ENCODE peak calls at places on chromosome 22, in six cellular contexts. One of them, this sample, is unnamed.

GRCh38 chr22:45468872-45469572 is 33.7 kb upstream of the FBLN1 start:
- DNase-seq in activated naive CD8-positive, alpha-beta T cell treated with anti-CD3 and anti-CD28 coated beads, Interleukin-2, amount 50 U/mL, for 24 hours: no peak
- DNase-seq in ELF-1: no peak
- DNase-seq in progenitor cell of endocrine pancreas: no peak
- DNase-seq in activated T-helper 1 cell treated with anti-CD3 and anti-CD28 coated beads, Interleukin-2, amount 50 U/mL, for 16 hours: no peak
- DNase-seq in nephron progenitor cell: no peak
- DNase-seq in this sample: no peak

GRCh38 chr22:49967333-49968241 is 7.0 kb downstream of the PIM3 start:
- DNase-seq in progenitor cell of endocrine pancreas: peak; percentile 9
- DNase-seq in ELF-1: peak; percentile 49
- DNase-seq in activated T-helper 1 cell treated with anti-CD3 and anti-CD28 coated beads, Interleukin-2, amount 50 U/mL, for 16 hours: peak; percentile 3
- DNase-seq in activated naive CD8-positive, alpha-beta T cell treated with anti-CD3 and anti-CD28 coated beads, Interleukin-2, amount 50 U/mL, for 24 hours: no peak
- DNase-seq in nephron progenitor cell: peak; percentile 33
- DNase-seq in this sample: no peak

GRCh38 chr22:27125539-27125938 is 468.2 kb downstream of the MIAT start:
- DNase-seq in activated naive CD8-positive, alpha-beta T cell treated with anti-CD3 and anti-CD28 coated beads, Interleukin-2, amount 50 U/mL, for 24 hours: no peak
- DNase-seq in progenitor cell of endocrine pancreas: no peak
- DNase-seq in nephron progenitor cell: no peak
- DNase-seq in ELF-1: no peak
- DNase-seq in activated T-helper 1 cell treated with anti-CD3 and anti-CD28 coated beads, Interleukin-2, amount 50 U/mL, for 16 hours: no peak
- DNase-seq in this sample: no peak

GRCh38 chr22:19970479-19971275 is 29.1 kb upstream of the TXNRD2 start:
- DNase-seq in activated naive CD8-positive, alpha-beta T cell treated with anti-CD3 and anti-CD28 coated beads, Interleukin-2, amount 50 U/mL, for 24 hours: peak; percentile 83
- DNase-seq in nephron progenitor cell: peak; percentile 85
- DNase-seq in progenitor cell of endocrine pancreas: peak; percentile 78
- DNase-seq in activated T-helper 1 cell treated with anti-CD3 and anti-CD28 coated beads, Interleukin-2, amount 50 U/mL, for 16 hours: peak; percentile 57
- DNase-seq in ELF-1: peak; percentile 72
- DNase-seq in this sample: no peak

GRCh38 chr22:31947296-31947695 is 3.0 kb downstream of the YWHAH start:
- DNase-seq in progenitor cell of endocrine pancreas: no peak
- DNase-seq in ELF-1: no peak
- DNase-seq in activated T-helper 1 cell treated with anti-CD3 and anti-CD28 coated beads, Interleukin-2, amount 50 U/mL, for 16 hours: no peak
- DNase-seq in nephron progenitor cell: no peak
- DNase-seq in activated naive CD8-positive, alpha-beta T cell treated with anti-CD3 and anti-CD28 coated beads, Interleukin-2, amount 50 U/mL, for 24 hours: no peak
- DNase-seq in this sample: no peak

GRCh38 chr22:26403827-26404226 is 25.2 kb upstream of the ASPHD2 start:
- DNase-seq in progenitor cell of endocrine pancreas: no peak
- DNase-seq in activated T-helper 1 cell treated with anti-CD3 and anti-CD28 coated beads, Interleukin-2, amount 50 U/mL, for 16 hours: no peak
- DNase-seq in ELF-1: no peak
- DNase-seq in nephron progenitor cell: no peak
- DNase-seq in activated naive CD8-positive, alpha-beta T cell treated with anti-CD3 and anti-CD28 coated beads, Interleukin-2, amount 50 U/mL, for 24 hours: no peak
- DNase-seq in this sample: no peak

GRCh38 chr22:40691532-40691931 is 12.2 kb downstream of the MCHR1 start:
- DNase-seq in activated naive CD8-positive, alpha-beta T cell treated with anti-CD3 and anti-CD28 coated beads, Interleukin-2, amount 50 U/mL, for 24 hours: no peak
- DNase-seq in progenitor cell of endocrine pancreas: no peak
- DNase-seq in activated T-helper 1 cell treated with anti-CD3 and anti-CD28 coated beads, Interleukin-2, amount 50 U/mL, for 16 hours: no peak
- DNase-seq in ELF-1: no peak
- DNase-seq in nephron progenitor cell: no peak
- DNase-seq in this sample: no peak

GRCh38 chr22:50084570-50084969 is 656 bp downstream of the MLC1 start:
- DNase-seq in ELF-1: no peak
- DNase-seq in progenitor cell of endocrine pancreas: no peak
- DNase-seq in nephron progenitor cell: no peak
- DNase-seq in activated naive CD8-positive, alpha-beta T cell treated with anti-CD3 and anti-CD28 coated beads, Interleukin-2, amount 50 U/mL, for 24 hours: no peak
- DNase-seq in activated T-helper 1 cell treated with anti-CD3 and anti-CD28 coated beads, Interleukin-2, amount 50 U/mL, for 16 hours: no peak
- DNase-seq in this sample: no peak

GRCh38 chr22:44028091-44028490 is 4.0 kb downstream of the PARVB start:
- DNase-seq in ELF-1: no peak
- DNase-seq in activated naive CD8-positive, alpha-beta T cell treated with anti-CD3 and anti-CD28 coated beads, Interleukin-2, amount 50 U/mL, for 24 hours: no peak
- DNase-seq in activated T-helper 1 cell treated with anti-CD3 and anti-CD28 coated beads, Interleukin-2, amount 50 U/mL, for 16 hours: no peak
- DNase-seq in progenitor cell of endocrine pancreas: no peak
- DNase-seq in nephron progenitor cell: no peak
- DNase-seq in this sample: no peak

GRCh38 chr22:46057762-46058420 is 80.9 kb upstream of the WNT7B start:
- DNase-seq in nephron progenitor cell: no peak
- DNase-seq in ELF-1: no peak
- DNase-seq in activated naive CD8-positive, alpha-beta T cell treated with anti-CD3 and anti-CD28 coated beads, Interleukin-2, amount 50 U/mL, for 24 hours: peak; percentile 31
- DNase-seq in progenitor cell of endocrine pancreas: no peak
- DNase-seq in activated T-helper 1 cell treated with anti-CD3 and anti-CD28 coated beads, Interleukin-2, amount 50 U/mL, for 16 hours: no peak
- DNase-seq in this sample: no peak

GRCh38 chr22:31490496-31490925 is 869 bp upstream of the EIF4ENIF1 start:
- DNase-seq in activated naive CD8-positive, alpha-beta T cell treated with anti-CD3 and anti-CD28 coated beads, Interleukin-2, amount 50 U/mL, for 24 hours: peak; percentile 67
- DNase-seq in nephron progenitor cell: peak; percentile 24
- DNase-seq in progenitor cell of endocrine pancreas: peak; percentile 9
- DNase-seq in activated T-helper 1 cell treated with anti-CD3 and anti-CD28 coated beads, Interleukin-2, amount 50 U/mL, for 16 hours: peak; percentile 7
- DNase-seq in ELF-1: peak; percentile 32
- DNase-seq in this sample: peak; percentile 33

This sample was measured in NCI-H226.